ENCODE peak calls at places on chromosome 1, in nine cellular contexts. U, L, J, G, H, B, K, N and V are unnamed samples.

GRCh38 chr1:28642056-28642846 is 616 bp downstream of the TAF12 start:
- DNase-seq in H (no peak), U (peak; percentile 16), G (no peak), K (no peak), L (no peak), N (no peak), B (peak; percentile 25), J (no peak), V (peak; percentile 25)

GRCh38 chr1:206685749-206686485 is 1.2 kb downstream of the MAPKAPK2 start:
- DNase-seq in G (peak; percentile 69), K (peak; percentile 56), B (peak; percentile 41), L (peak; percentile 67), U (peak; percentile 65), J (no peak), N (peak; percentile 77), H (peak; percentile 65), V (peak; percentile 72)

GRCh38 chr1:39540504-39541031 is 36.0 kb downstream of the PABPC4 start:
- DNase-seq in N (peak; percentile 85), H (peak; percentile 80), U (no peak), J (no peak), G (peak; percentile 70), L (no peak), K (no peak), B (no peak), V (peak; percentile 29)

GRCh38 chr1:206935491-206936067 is 10.7 kb downstream of the PIGR start:
- DNase-seq in G (no peak), N (peak; percentile 70), B (peak; percentile 56), U (peak; percentile 60), J (no peak), H (no peak), L (no peak), K (no peak), V (no peak)

GRCh38 chr1:116425987-116426386 is 52.9 kb downstream of the ATP1A1 start:
- DNase-seq in G (no peak), H (no peak), K (no peak), J (no peak), L (no peak), B (no peak), U (no peak), N (no peak), V (no peak)

GRCh38 chr1:193799948-193800690 is 613.7 kb upstream of the B3GALT2 start:
- DNase-seq in H (no peak), J (no peak), K (no peak), U (peak; percentile 5), G (no peak), L (no peak), N (no peak), B (no peak), V (peak; percentile 13)

GRCh38 chr1:201481004-201481380 is 12.0 kb upstream of the PHLDA3 start:
- DNase-seq in N (no peak), H (no peak), L (no peak), G (no peak), K (no peak), U (no peak), B (no peak), J (no peak), V (no peak)

GRCh38 chr1:209029737-209030136 is 553.8 kb upstream of the CAMK1G start:
- DNase-seq in L (no peak), U (no peak), B (no peak), K (no peak), N (no peak), J (no peak), H (no peak), G (no peak), V (no peak)

GRCh38 chr1:66503841-66504470 is 30.0 kb upstream of the SGIP1 start:
- DNase-seq in L (no peak), J (no peak), U (peak; percentile 48), K (peak; percentile 39), B (peak; percentile 7), H (no peak), G (peak; percentile 50), N (no peak), V (peak; percentile 40)

GRCh38 chr1:98331232-98331631 is 330.3 kb upstream of the SNX7 start:
- DNase-seq in H (no peak), J (no peak), G (no peak), K (no peak), B (no peak), U (no peak), L (no peak), N (no peak), V (peak; percentile 58)

GRCh38 chr1:102595106-102595505 is 513.2 kb downstream of the COL11A1 start:
- DNase-seq in N (no peak), L (no peak), H (no peak), J (no peak), U (no peak), K (no peak), G (no peak), B (no peak), V (peak; percentile 27)

DNA sequence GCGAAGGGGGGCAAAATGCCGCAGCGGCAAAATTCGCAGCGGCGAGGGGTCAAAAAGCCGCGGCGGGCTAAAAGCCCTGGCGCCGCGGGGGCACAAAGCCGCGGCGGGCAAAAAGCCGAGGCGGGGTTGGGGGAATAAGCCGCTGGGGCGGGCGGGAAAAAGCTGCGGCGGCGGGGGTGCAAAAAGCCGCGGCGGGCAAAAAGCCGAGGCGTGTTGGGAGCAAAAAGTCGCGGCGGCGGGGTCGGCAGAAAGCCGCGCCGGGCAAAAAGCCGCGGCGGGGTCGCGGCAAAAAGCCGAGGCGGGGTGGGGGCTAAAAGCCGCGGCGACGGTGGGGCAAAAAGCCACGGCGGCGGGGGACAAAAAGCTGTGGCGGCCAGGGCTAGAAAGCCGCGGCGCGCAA is 3902.5 kb downstream of the SRGAP2C start:
- DNase-seq in U (no peak), H (no peak), N (no peak), K (no peak), J (no peak), B (no peak), G (no peak), L (no peak), V (no peak)
- H3K9me3 ChIP-seq in U (peaks cover 25% of the 10 kb centered on the region), H (no peaks in the 10 kb centered on the region), N (peaks cover 23% of the 10 kb centered on the region), K (no peaks in the 10 kb centered on the region), J (no peaks in the 10 kb centered on the region), B (no peaks in the 10 kb centered on the region), G (no peaks in the 10 kb centered on the region), L (no peaks in the 10 kb centered on the region), V (peaks cover 16% of the 10 kb centered on the region)

GRCh38 chr1:228542981-228543380 is 55.8 kb downstream of the RNF187 start:
- DNase-seq in J (no peak), G (peak; percentile 6), L (no peak), N (no peak), K (no peak), H (no peak), U (no peak), B (no peak), V (no peak)

GRCh38 chr1:228542376-228542775 is 55.2 kb downstream of the RNF187 start:
- DNase-seq in B (no peak), J (no peak), L (no peak), U (no peak), G (peak; percentile 27), K (no peak), H (no peak), N (no peak), V (no peak)

GRCh38 chr1:228543396-228543795 is 56.2 kb downstream of the RNF187 start:
- DNase-seq in U (no peak), J (no peak), H (no peak), N (no peak), G (peak; percentile 4), K (no peak), L (no peak), B (no peak), V (no peak)

GRCh38 chr1:228544921-228545591 is 57.9 kb downstream of the RNF187 start:
- DNase-seq in H (no peak), B (no peak), J (no peak), K (no peak), U (no peak), G (peak; percentile 7), N (no peak), L (no peak), V (no peak)

DNA sequence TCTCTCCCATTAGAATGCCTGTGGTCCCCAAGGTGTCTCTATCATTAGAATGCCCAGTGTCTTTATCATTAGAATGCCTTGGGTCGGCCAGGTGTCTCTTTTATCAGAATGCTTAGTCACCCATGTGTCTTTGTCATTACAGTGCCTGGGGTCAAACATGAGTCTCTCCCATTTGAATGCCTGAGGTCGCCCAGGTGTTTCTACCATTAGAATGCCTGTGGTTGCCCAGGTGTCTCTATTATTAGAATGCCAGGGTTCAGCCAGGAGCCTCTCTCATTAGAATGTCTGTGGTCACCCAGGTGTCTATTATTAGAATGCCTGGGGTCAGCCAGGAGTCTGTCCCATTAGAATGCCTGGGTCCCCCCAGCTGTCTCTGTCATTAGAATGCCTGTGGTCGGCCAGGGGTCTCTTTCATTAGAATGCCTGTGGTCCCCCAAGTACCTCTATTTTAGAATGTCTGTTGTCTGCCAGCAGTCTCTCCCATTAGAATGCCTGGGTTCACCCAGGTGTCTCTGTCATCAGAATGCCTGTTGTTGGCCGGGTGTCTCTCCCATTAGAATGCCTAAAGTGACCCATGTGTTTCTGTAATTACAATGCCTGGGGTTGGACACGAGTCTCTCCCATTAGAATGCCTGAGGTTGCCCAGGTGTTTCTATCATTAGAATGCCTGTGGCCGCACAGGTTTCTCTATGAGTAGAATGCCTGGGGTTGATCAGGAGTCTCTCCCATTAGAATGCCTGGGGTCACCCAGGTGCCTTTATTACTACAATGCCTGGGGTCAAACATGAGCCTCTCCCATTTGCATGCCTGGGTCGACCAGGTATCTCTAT is 57.1 kb downstream of the RNF187 start:
- DNase-seq in U (no peak), K (no peak), H (no peak), L (no peak), B (no peak), J (no peak), N (no peak), G (peak; percentile 33), V (no peak)
- H3K9me3 ChIP-seq in U (no peaks in the 10 kb centered on the region), K (no peaks in the 10 kb centered on the region), H (no peaks in the 10 kb centered on the region), L (no peaks in the 10 kb centered on the region), B (no peaks in the 10 kb centered on the region), J (no peaks in the 10 kb centered on the region), N (no peaks in the 10 kb centered on the region), G (no peaks in the 10 kb centered on the region), V (no peaks in the 10 kb centered on the region)

DNA sequence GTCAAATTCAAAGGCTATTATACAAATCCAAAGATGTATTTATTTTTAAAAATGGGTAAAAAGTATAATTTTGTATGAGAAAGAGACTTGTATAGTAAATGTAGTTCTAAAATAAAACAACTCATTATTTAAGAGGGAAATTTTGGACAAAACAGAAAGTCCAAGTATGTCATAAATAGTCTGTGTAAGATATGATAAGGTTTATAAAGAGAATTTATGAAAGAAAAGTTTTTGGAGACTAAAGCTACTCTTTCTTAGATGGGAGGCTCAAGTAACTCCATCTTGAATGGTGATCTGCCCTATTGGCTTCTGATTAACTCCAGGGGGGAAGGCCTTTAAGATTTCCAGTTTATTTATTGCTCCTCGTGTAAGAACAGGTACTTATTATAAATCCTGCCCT is 14.7 kb upstream of the OR2T27 start:
- DNase-seq in J (no peak), U (no peak), K (no peak), B (no peak), G (no peak), H (no peak), N (no peak), L (no peak), V (peak; percentile 1)
- H3K9me3 ChIP-seq in J (peaks cover 3% of the 10 kb centered on the region), U (peaks cover 8% of the 10 kb centered on the region), K (no peaks in the 10 kb centered on the region), B (no peaks in the 10 kb centered on the region), G (no peaks in the 10 kb centered on the region), H (no peaks in the 10 kb centered on the region), N (peaks cover 5% of the 10 kb centered on the region), L (no peaks in the 10 kb centered on the region), V (peaks cover 3% of the 10 kb centered on the region)

DNA sequence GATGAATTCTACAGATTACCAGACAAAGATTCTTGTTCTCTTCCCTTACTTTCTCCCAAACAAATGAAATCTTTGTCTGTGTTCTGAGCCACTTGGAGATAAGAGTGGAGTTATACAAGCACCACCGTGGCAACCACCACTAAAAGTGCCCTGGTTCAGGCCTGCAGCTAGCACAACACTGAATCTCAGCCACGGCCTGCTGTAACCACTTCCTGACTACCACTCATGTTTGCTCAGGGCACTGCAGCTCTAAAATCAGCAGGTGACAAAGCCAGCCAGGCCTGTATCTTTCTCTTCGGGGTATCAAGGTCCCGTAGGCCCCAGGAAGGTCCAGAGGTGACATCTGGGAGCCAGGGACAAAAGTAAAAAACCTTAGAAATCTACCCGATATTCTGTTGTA is 3.2 kb upstream of the OR2T6 start:
- DNase-seq in K (no peak), U (peak; percentile 47), L (no peak), J (no peak), N (no peak), B (no peak), G (no peak), H (no peak), V (no peak)
- H3K9me3 ChIP-seq in K (no peaks in the 10 kb centered on the region), U (no peaks in the 10 kb centered on the region), L (no peaks in the 10 kb centered on the region), J (no peaks in the 10 kb centered on the region), N (no peaks in the 10 kb centered on the region), B (peaks cover 7% of the 10 kb centered on the region), G (no peaks in the 10 kb centered on the region), H (peaks cover 2% of the 10 kb centered on the region), V (peaks cover 3% of the 10 kb centered on the region)